ENCODE peak calls at places on chromosomes 7 and 10, in five cellular contexts. One of them, this sample, is unnamed.

GRCh38 chr7:73850781-73851207 is 8.5 kb upstream of the METTL27 start:
- DNase-seq in glutamatergic neuron: no peak
- DNase-seq in Calu3: peak
- DNase-seq in nephron progenitor cell: no peak
- DNase-seq in upper lobe of right lung: no peak
- DNase-seq in this sample: peak

GRCh38 chr10:63637833-63638443 is 116.7 kb downstream of the REEP3 start:
- DNase-seq in glutamatergic neuron: no peak
- DNase-seq in Calu3: peak
- DNase-seq in nephron progenitor cell: no peak
- DNase-seq in upper lobe of right lung: no peak
- DNase-seq in this sample: no peak

GRCh38 chr10:74925716-74926115 is 99.3 kb downstream of the KAT6B start:
- DNase-seq in glutamatergic neuron: peak
- DNase-seq in Calu3: no peak
- DNase-seq in nephron progenitor cell: no peak
- DNase-seq in upper lobe of right lung: no peak
- DNase-seq in this sample: no peak

GRCh38 chr7:74320645-74321178 is 31.5 kb downstream of the CLIP2 start:
- DNase-seq in glutamatergic neuron: no peak
- DNase-seq in Calu3: no peak
- DNase-seq in nephron progenitor cell: no peak
- DNase-seq in upper lobe of right lung: no peak
- DNase-seq in this sample: no peak

GRCh38 chr7:25859412-25859704 is 292.6 kb upstream of the NFE2L3 start:
- DNase-seq in glutamatergic neuron: no peak
- DNase-seq in Calu3: no peak
- DNase-seq in nephron progenitor cell: peak
- DNase-seq in upper lobe of right lung: no peak
- DNase-seq in this sample: no peak

GRCh38 chr10:73879296-73880173 is 5.2 kb upstream of the CAMK2G start:
- DNase-seq in glutamatergic neuron: peak
- DNase-seq in Calu3: peak
- DNase-seq in nephron progenitor cell: peak
- DNase-seq in upper lobe of right lung: peak
- DNase-seq in this sample: peak

GRCh38 chr10:124741281-124741921 is 2.8 kb downstream of the FAM53B start:
- DNase-seq in glutamatergic neuron: peak
- DNase-seq in Calu3: peak
- DNase-seq in nephron progenitor cell: peak
- DNase-seq in upper lobe of right lung: peak
- DNase-seq in this sample: peak

GRCh38 chr10:85643171-85643838 is 723.3 kb downstream of the GRID1 start:
- DNase-seq in glutamatergic neuron: no peak
- DNase-seq in Calu3: peak
- DNase-seq in nephron progenitor cell: no peak
- DNase-seq in upper lobe of right lung: no peak
- DNase-seq in this sample: no peak

GRCh38 chr7:155857141-155857540 is 44.9 kb upstream of the SHH start:
- DNase-seq in glutamatergic neuron: no peak
- DNase-seq in Calu3: no peak
- DNase-seq in nephron progenitor cell: no peak
- DNase-seq in upper lobe of right lung: no peak
- DNase-seq in this sample: no peak

GRCh38 chr10:49601857-49602256 is 8.3 kb upstream of the SLC18A3 start:
- DNase-seq in glutamatergic neuron: no peak
- DNase-seq in Calu3: no peak
- DNase-seq in nephron progenitor cell: no peak
- DNase-seq in upper lobe of right lung: peak
- DNase-seq in this sample: no peak

GRCh38 chr10:33749809-33750208 is 415.3 kb upstream of the NRP1 start:
- DNase-seq in glutamatergic neuron: no peak
- DNase-seq in Calu3: no peak
- DNase-seq in nephron progenitor cell: no peak
- DNase-seq in upper lobe of right lung: no peak
- DNase-seq in this sample: no peak

GRCh38 chr7:101121996-101122932 is 4.6 kb upstream of the SERPINE1 start:
- DNase-seq in glutamatergic neuron: no peak
- DNase-seq in Calu3: peak
- DNase-seq in nephron progenitor cell: peak
- DNase-seq in upper lobe of right lung: peak
- DNase-seq in this sample: peak

GRCh38 chr7:150409300-150410030 is 30.3 kb downstream of the ZNF775 start:
- DNase-seq in glutamatergic neuron: no peak
- DNase-seq in Calu3: no peak
- DNase-seq in nephron progenitor cell: no peak
- DNase-seq in upper lobe of right lung: no peak
- DNase-seq in this sample: peak

GRCh38 chr7:149624006-149624405 is 126.4 kb upstream of the ZNF746 start:
- DNase-seq in glutamatergic neuron: peak
- DNase-seq in Calu3: peak
- DNase-seq in nephron progenitor cell: peak
- DNase-seq in upper lobe of right lung: peak
- DNase-seq in this sample: peak

GRCh38 chr10:58373446-58373834 is 11.8 kb upstream of the TFAM start:
- DNase-seq in glutamatergic neuron: no peak
- DNase-seq in Calu3: peak
- DNase-seq in nephron progenitor cell: no peak
- DNase-seq in upper lobe of right lung: no peak
- DNase-seq in this sample: no peak

GRCh38 chr10:132677096-132677904 is 108.6 kb downstream of the NKX6-2 start:
- DNase-seq in glutamatergic neuron: peak
- DNase-seq in Calu3: no peak
- DNase-seq in nephron progenitor cell: no peak
- DNase-seq in upper lobe of right lung: peak
- DNase-seq in this sample: peak

GRCh38 chr7:158473238-158473637 is 114.4 kb downstream of the PTPRN2 start:
- DNase-seq in glutamatergic neuron: peak
- DNase-seq in Calu3: no peak
- DNase-seq in nephron progenitor cell: peak
- DNase-seq in upper lobe of right lung: peak
- DNase-seq in this sample: peak

GRCh38 chr7:43502941-43503340 is 80.0 kb upstream of the STK17A start:
- DNase-seq in glutamatergic neuron: no peak
- DNase-seq in Calu3: no peak
- DNase-seq in nephron progenitor cell: no peak
- DNase-seq in upper lobe of right lung: no peak
- DNase-seq in this sample: no peak

GRCh38 chr10:99551158-99551557 is 18.4 kb downstream of the NKX2-3 start:
- DNase-seq in glutamatergic neuron: no peak
- DNase-seq in Calu3: no peak
- DNase-seq in nephron progenitor cell: no peak
- DNase-seq in upper lobe of right lung: no peak
- DNase-seq in this sample: no peak

GRCh38 chr10:83987216-83987615 is 152.1 kb upstream of the GHITM start:
- DNase-seq in glutamatergic neuron: no peak
- DNase-seq in Calu3: no peak
- DNase-seq in nephron progenitor cell: no peak
- DNase-seq in upper lobe of right lung: no peak
- DNase-seq in this sample: no peak

GRCh38 chr7:75740846-75741497 is 2.2 kb upstream of the HIP1 start:
- DNase-seq in glutamatergic neuron: peak
- DNase-seq in Calu3: no peak
- DNase-seq in nephron progenitor cell: peak
- DNase-seq in upper lobe of right lung: peak
- DNase-seq in this sample: no peak

GRCh38 chr10:93471110-93471651 is 11.0 kb downstream of the MYOF start:
- DNase-seq in glutamatergic neuron: no peak
- DNase-seq in Calu3: no peak
- DNase-seq in nephron progenitor cell: no peak
- DNase-seq in upper lobe of right lung: no peak
- DNase-seq in this sample: no peak

GRCh38 chr10:16436367-16436757 is 448 bp upstream of the PTER start:
- DNase-seq in glutamatergic neuron: no peak
- DNase-seq in Calu3: no peak
- DNase-seq in nephron progenitor cell: no peak
- DNase-seq in upper lobe of right lung: no peak
- DNase-seq in this sample: no peak

GRCh38 chr7:156160811-156161210 is 348.5 kb upstream of the SHH start:
- DNase-seq in glutamatergic neuron: no peak
- DNase-seq in Calu3: peak
- DNase-seq in nephron progenitor cell: peak
- DNase-seq in upper lobe of right lung: peak
- DNase-seq in this sample: peak

GRCh38 chr7:121079425-121080169 is 91.1 kb downstream of the CPED1 start:
- DNase-seq in glutamatergic neuron: no peak
- DNase-seq in Calu3: no peak
- DNase-seq in nephron progenitor cell: no peak
- DNase-seq in upper lobe of right lung: no peak
- DNase-seq in this sample: no peak
- TF ChIP-seq CTCF in glutamatergic neuron: no peak
- TF ChIP-seq CTCF in Calu3: no peak
- TF ChIP-seq CTCF in nephron progenitor cell: no peak
- TF ChIP-seq CTCF in upper lobe of right lung: peak
- TF ChIP-seq CTCF in this sample: no peak

GRCh38 chr7:30453859-30454258 is 24.7 kb downstream of the NOD1 start:
- DNase-seq in glutamatergic neuron: no peak
- DNase-seq in Calu3: no peak
- DNase-seq in nephron progenitor cell: no peak
- DNase-seq in upper lobe of right lung: no peak
- DNase-seq in this sample: no peak
- TF ChIP-seq CTCF in glutamatergic neuron: no peak
- TF ChIP-seq CTCF in Calu3: no peak
- TF ChIP-seq CTCF in nephron progenitor cell: no peak
- TF ChIP-seq CTCF in upper lobe of right lung: no peak
- TF ChIP-seq CTCF in this sample: no peak

DNA sequence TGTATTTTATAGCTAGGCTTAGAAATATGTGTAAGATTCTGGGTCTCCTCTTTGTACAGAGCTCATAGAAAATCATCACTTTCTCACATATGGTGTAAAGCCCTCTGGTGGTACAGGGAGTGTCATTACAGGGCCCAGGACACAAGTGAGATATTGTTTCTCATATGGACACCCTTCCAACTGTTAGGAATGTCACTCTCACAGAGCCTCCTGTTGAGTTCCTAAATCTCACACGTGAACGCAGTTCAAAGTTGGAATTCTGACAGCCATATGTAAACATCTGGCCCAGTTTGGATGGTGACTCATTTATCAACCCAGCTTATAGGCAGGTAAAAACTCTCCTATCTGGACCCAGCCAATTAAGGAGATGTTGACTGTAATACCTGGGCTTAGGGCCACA is 35.4 kb upstream of the ZNF107 start:
- DNase-seq in glutamatergic neuron: no peak
- DNase-seq in Calu3: no peak
- DNase-seq in nephron progenitor cell: no peak
- DNase-seq in upper lobe of right lung: no peak
- DNase-seq in this sample: no peak
- TF ChIP-seq CTCF in glutamatergic neuron: peak
- TF ChIP-seq CTCF in Calu3: no peak
- TF ChIP-seq CTCF in nephron progenitor cell: no peak
- TF ChIP-seq CTCF in upper lobe of right lung: peak
- TF ChIP-seq CTCF in this sample: peak

GRCh38 chr7:23212395-23212794 is 30.5 kb downstream of the NUP42 start:
- DNase-seq in glutamatergic neuron: no peak
- DNase-seq in Calu3: no peak
- DNase-seq in nephron progenitor cell: no peak
- DNase-seq in upper lobe of right lung: no peak
- DNase-seq in this sample: no peak

GRCh38 chr7:23214423-23214822 is 32.2 kb upstream of the GPNMB start:
- DNase-seq in glutamatergic neuron: no peak
- DNase-seq in Calu3: no peak
- DNase-seq in nephron progenitor cell: no peak
- DNase-seq in upper lobe of right lung: no peak
- DNase-seq in this sample: no peak

GRCh38 chr7:23210502-23210901 is 28.7 kb downstream of the NUP42 start:
- DNase-seq in glutamatergic neuron: no peak
- DNase-seq in Calu3: no peak
- DNase-seq in nephron progenitor cell: no peak
- DNase-seq in upper lobe of right lung: no peak
- DNase-seq in this sample: no peak

GRCh38 chr7:23213755-23214154 is 31.9 kb downstream of the NUP42 start:
- DNase-seq in glutamatergic neuron: no peak
- DNase-seq in Calu3: no peak
- DNase-seq in nephron progenitor cell: no peak
- DNase-seq in upper lobe of right lung: no peak
- DNase-seq in this sample: no peak

GRCh38 chr7:23211542-23211941 is 29.7 kb downstream of the NUP42 start:
- DNase-seq in glutamatergic neuron: no peak
- DNase-seq in Calu3: peak
- DNase-seq in nephron progenitor cell: peak
- DNase-seq in upper lobe of right lung: no peak
- DNase-seq in this sample: peak
- TF ChIP-seq CTCF in glutamatergic neuron: no peak
- TF ChIP-seq CTCF in Calu3: no peak
- TF ChIP-seq CTCF in nephron progenitor cell: no peak
- TF ChIP-seq CTCF in upper lobe of right lung: no peak
- TF ChIP-seq CTCF in this sample: no peak

GRCh38 chr10:6135589-6136168 is 46.8 kb downstream of the RBM17 start:
- DNase-seq in glutamatergic neuron: no peak
- DNase-seq in Calu3: no peak
- DNase-seq in nephron progenitor cell: no peak
- DNase-seq in upper lobe of right lung: no peak
- DNase-seq in this sample: no peak

GRCh38 chr10:6138456-6138855 is 49.6 kb downstream of the RBM17 start:
- DNase-seq in glutamatergic neuron: no peak
- DNase-seq in Calu3: no peak
- DNase-seq in nephron progenitor cell: no peak
- DNase-seq in upper lobe of right lung: no peak
- DNase-seq in this sample: peak

GRCh38 chr10:6134099-6134880 is 45.5 kb downstream of the RBM17 start:
- DNase-seq in glutamatergic neuron: no peak
- DNase-seq in Calu3: no peak
- DNase-seq in nephron progenitor cell: no peak
- DNase-seq in upper lobe of right lung: no peak
- DNase-seq in this sample: peak

GRCh38 chr10:6135039-6135438 is 46.2 kb downstream of the RBM17 start:
- DNase-seq in glutamatergic neuron: no peak
- DNase-seq in Calu3: no peak
- DNase-seq in nephron progenitor cell: no peak
- DNase-seq in upper lobe of right lung: no peak
- DNase-seq in this sample: no peak

GRCh38 chr10:6136215-6137201 is 47.7 kb downstream of the RBM17 start:
- DNase-seq in glutamatergic neuron: no peak
- DNase-seq in Calu3: no peak
- DNase-seq in nephron progenitor cell: no peak
- DNase-seq in upper lobe of right lung: no peak
- DNase-seq in this sample: peak
- TF ChIP-seq CTCF in glutamatergic neuron: no peak
- TF ChIP-seq CTCF in Calu3: no peak
- TF ChIP-seq CTCF in nephron progenitor cell: no peak
- TF ChIP-seq CTCF in upper lobe of right lung: no peak
- TF ChIP-seq CTCF in this sample: no peak

GRCh38 chr10:123573236-123574147 is 92.7 kb upstream of the GPR26 start:
- DNase-seq in glutamatergic neuron: peak
- DNase-seq in Calu3: peak
- DNase-seq in nephron progenitor cell: peak
- DNase-seq in upper lobe of right lung: peak
- DNase-seq in this sample: no peak
- TF ChIP-seq CTCF in glutamatergic neuron: peak
- TF ChIP-seq CTCF in Calu3: peak
- TF ChIP-seq CTCF in nephron progenitor cell: peak
- TF ChIP-seq CTCF in upper lobe of right lung: peak
- TF ChIP-seq CTCF in this sample: peak

This sample was measured in kidney.